ENCODE peak calls at places on chromosomes 1 and 21, in eight cellular contexts. One of them, this sample, is unnamed.

GRCh38 chr21:45413922-45414321 is 9.0 kb downstream of the COL18A1 start:
- DNase-seq in foreskin fibroblast: no peak
- DNase-seq in suprapubic skin: no peak
- DNase-seq in CD8-positive, alpha-beta T cell: no peak
- DNase-seq in astrocyte: no peak
- DNase-seq in ovary: no peak
- DNase-seq in osteoblast: no peak
- DNase-seq in fibroblast of lung: no peak
- DNase-seq in this sample: peak

GRCh38 chr1:22710688-22711024 is at the start of gene EPHB2:
- DNase-seq in astrocyte: no peak
- DNase-seq in osteoblast: peak
- DNase-seq in CD8-positive, alpha-beta T cell: no peak
- DNase-seq in ovary: peak
- DNase-seq in suprapubic skin: no peak
- DNase-seq in fibroblast of lung: peak
- DNase-seq in foreskin fibroblast: peak
- DNase-seq in this sample: peak

GRCh38 chr1:183962903-183963302 is 74.6 kb downstream of the COLGALT2 start:
- DNase-seq in CD8-positive, alpha-beta T cell: no peak
- DNase-seq in ovary: no peak
- DNase-seq in foreskin fibroblast: no peak
- DNase-seq in astrocyte: no peak
- DNase-seq in fibroblast of lung: no peak
- DNase-seq in osteoblast: no peak
- DNase-seq in suprapubic skin: no peak
- DNase-seq in this sample: no peak

GRCh38 chr1:3459940-3460652 is 5.6 kb downstream of the ARHGEF16 start:
- DNase-seq in osteoblast: peak
- DNase-seq in foreskin fibroblast: no peak
- DNase-seq in ovary: no peak
- DNase-seq in CD8-positive, alpha-beta T cell: no peak
- DNase-seq in fibroblast of lung: no peak
- DNase-seq in astrocyte: no peak
- DNase-seq in suprapubic skin: no peak
- DNase-seq in this sample: no peak

GRCh38 chr1:31954607-31955283 is 16.6 kb upstream of the PTP4A2 start:
- DNase-seq in CD8-positive, alpha-beta T cell: no peak
- DNase-seq in osteoblast: peak
- DNase-seq in foreskin fibroblast: peak
- DNase-seq in astrocyte: peak
- DNase-seq in suprapubic skin: peak
- DNase-seq in fibroblast of lung: peak
- DNase-seq in ovary: peak
- DNase-seq in this sample: peak

GRCh38 chr1:152185544-152186391 is 26.7 kb upstream of the RPTN start:
- DNase-seq in ovary: no peak
- DNase-seq in fibroblast of lung: peak
- DNase-seq in osteoblast: peak
- DNase-seq in foreskin fibroblast: peak
- DNase-seq in astrocyte: peak
- DNase-seq in suprapubic skin: no peak
- DNase-seq in CD8-positive, alpha-beta T cell: peak
- DNase-seq in this sample: no peak

GRCh38 chr1:11561740-11562139 is 82.8 kb downstream of the DISP3 start:
- DNase-seq in suprapubic skin: no peak
- DNase-seq in fibroblast of lung: no peak
- DNase-seq in astrocyte: no peak
- DNase-seq in foreskin fibroblast: no peak
- DNase-seq in ovary: no peak
- DNase-seq in osteoblast: no peak
- DNase-seq in CD8-positive, alpha-beta T cell: no peak
- DNase-seq in this sample: no peak

GRCh38 chr1:23210351-23210785 is 6.9 kb downstream of the HTR1D start:
- DNase-seq in suprapubic skin: no peak
- DNase-seq in foreskin fibroblast: no peak
- DNase-seq in CD8-positive, alpha-beta T cell: no peak
- DNase-seq in osteoblast: no peak
- DNase-seq in ovary: no peak
- DNase-seq in astrocyte: no peak
- DNase-seq in fibroblast of lung: no peak
- DNase-seq in this sample: no peak

GRCh38 chr21:42248783-42249597 is 30.1 kb downstream of the ABCG1 start:
- DNase-seq in osteoblast: no peak
- DNase-seq in suprapubic skin: no peak
- DNase-seq in astrocyte: no peak
- DNase-seq in ovary: no peak
- DNase-seq in foreskin fibroblast: no peak
- DNase-seq in fibroblast of lung: no peak
- DNase-seq in CD8-positive, alpha-beta T cell: no peak
- DNase-seq in this sample: no peak

GRCh38 chr21:37402251-37402867 is 35.8 kb downstream of the DYRK1A start:
- DNase-seq in suprapubic skin: no peak
- DNase-seq in osteoblast: peak
- DNase-seq in CD8-positive, alpha-beta T cell: no peak
- DNase-seq in foreskin fibroblast: no peak
- DNase-seq in astrocyte: no peak
- DNase-seq in ovary: no peak
- DNase-seq in fibroblast of lung: no peak
- DNase-seq in this sample: no peak

GRCh38 chr1:201709564-201710295 is 119.2 kb upstream of the IPO9 start:
- DNase-seq in CD8-positive, alpha-beta T cell: peak
- DNase-seq in osteoblast: peak
- DNase-seq in fibroblast of lung: peak
- DNase-seq in ovary: peak
- DNase-seq in astrocyte: peak
- DNase-seq in suprapubic skin: peak
- DNase-seq in foreskin fibroblast: peak
- DNase-seq in this sample: peak

DNA sequence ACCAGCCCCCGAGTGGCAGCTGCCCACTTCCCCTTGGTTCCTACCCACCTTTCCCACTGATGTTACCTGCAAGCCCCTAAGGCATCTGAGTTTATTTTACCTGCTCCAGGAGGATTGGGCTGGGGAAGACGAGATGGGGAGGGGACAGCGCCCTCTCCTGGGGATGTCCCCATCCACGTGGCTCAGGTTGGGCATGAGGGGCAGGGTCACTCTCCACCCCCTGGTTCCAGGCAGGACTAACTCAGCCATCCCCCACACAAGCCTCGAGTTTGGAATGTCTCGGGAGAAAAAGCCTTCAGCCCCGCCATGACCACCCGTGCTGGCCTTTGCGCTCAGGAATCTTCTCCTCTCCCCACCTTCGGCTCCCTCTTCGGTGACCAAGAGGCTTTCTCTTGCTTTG is 90.0 kb downstream of the ARHGEF10L start:
- DNase-seq in foreskin fibroblast: no peak
- DNase-seq in astrocyte: no peak
- DNase-seq in fibroblast of lung: no peak
- DNase-seq in osteoblast: no peak
- DNase-seq in suprapubic skin: no peak
- DNase-seq in CD8-positive, alpha-beta T cell: no peak
- DNase-seq in ovary: no peak
- DNase-seq in this sample: no peak
- H3K4me3 ChIP-seq in foreskin fibroblast: no peak
- H3K4me3 ChIP-seq in astrocyte: no peak
- H3K4me3 ChIP-seq in fibroblast of lung: no peak
- H3K4me3 ChIP-seq in osteoblast: no peak
- H3K4me3 ChIP-seq in suprapubic skin: no peak
- H3K4me3 ChIP-seq in CD8-positive, alpha-beta T cell: no peak
- H3K4me3 ChIP-seq in ovary: no peak
- H3K4me3 ChIP-seq in this sample: no peak

DNA sequence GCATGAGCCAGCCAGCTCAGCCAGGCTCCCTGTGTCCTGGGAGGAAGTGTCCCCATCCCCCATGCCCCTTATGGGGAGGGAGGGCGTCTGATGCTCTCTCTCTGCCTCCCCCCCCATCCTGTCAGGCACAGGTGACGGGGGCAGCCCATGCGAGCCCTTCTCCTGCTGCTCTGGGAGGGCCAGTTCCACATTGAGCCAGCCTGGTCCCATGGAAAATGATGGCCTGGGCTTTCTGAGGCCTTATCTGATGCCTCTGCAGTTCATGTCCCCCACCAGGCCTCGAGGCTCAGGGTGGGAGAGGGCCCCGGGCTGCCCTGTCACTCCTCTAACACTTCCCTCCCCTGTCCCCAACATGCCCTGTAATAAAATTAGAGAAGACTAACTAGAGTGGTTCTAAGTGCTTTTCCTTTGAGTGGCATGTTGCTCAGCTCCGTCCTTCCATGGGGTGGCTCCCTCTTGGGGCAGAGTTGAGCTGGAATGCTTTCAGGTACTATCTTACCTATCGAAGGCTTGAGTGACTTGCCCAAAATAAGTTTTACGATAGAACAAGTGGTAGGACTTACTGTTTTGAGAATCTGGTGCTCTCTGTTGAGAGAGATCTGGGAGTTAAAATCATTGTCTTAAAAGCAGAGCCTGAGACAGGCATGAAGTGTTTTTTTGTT is 1.8 kb upstream of the MTFR1L start:
- DNase-seq in osteoblast: no peak
- DNase-seq in fibroblast of lung: no peak
- DNase-seq in suprapubic skin: no peak
- DNase-seq in ovary: no peak
- DNase-seq in CD8-positive, alpha-beta T cell: no peak
- DNase-seq in astrocyte: no peak
- DNase-seq in foreskin fibroblast: no peak
- DNase-seq in this sample: peak
- TF ChIP-seq CTCF in osteoblast: peak
- TF ChIP-seq CTCF in fibroblast of lung: no peak
- TF ChIP-seq CTCF in suprapubic skin: no peak
- TF ChIP-seq CTCF in ovary: no peak
- TF ChIP-seq CTCF in CD8-positive, alpha-beta T cell: no peak
- TF ChIP-seq CTCF in astrocyte: no peak
- TF ChIP-seq CTCF in foreskin fibroblast: peak
- TF ChIP-seq CTCF in this sample: peak

DNA sequence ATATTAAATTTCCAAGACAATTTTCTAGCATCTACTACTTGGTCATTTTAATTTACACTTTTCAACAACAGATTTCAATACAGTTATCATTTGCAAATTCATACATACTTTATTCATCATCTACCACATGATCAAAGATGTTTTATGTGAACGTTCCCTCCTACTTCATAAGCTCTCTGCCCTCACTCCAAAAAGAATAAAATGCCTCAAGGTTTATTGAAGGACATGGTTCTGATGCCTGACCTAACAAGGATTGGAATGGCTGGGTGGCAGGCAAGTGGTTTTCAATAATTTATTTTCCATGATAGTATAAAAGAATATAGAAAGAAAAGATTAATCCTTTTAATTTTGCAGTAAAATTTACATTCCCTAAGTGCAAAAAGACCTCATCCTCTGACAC is 5.4 kb downstream of the CDKN2C start:
- DNase-seq in osteoblast: no peak
- DNase-seq in astrocyte: no peak
- DNase-seq in CD8-positive, alpha-beta T cell: no peak
- DNase-seq in suprapubic skin: no peak
- DNase-seq in fibroblast of lung: no peak
- DNase-seq in ovary: no peak
- DNase-seq in foreskin fibroblast: no peak
- DNase-seq in this sample: no peak
- H3K4me3 ChIP-seq in osteoblast: no peak
- H3K4me3 ChIP-seq in astrocyte: no peak
- H3K4me3 ChIP-seq in CD8-positive, alpha-beta T cell: no peak
- H3K4me3 ChIP-seq in suprapubic skin: no peak
- H3K4me3 ChIP-seq in fibroblast of lung: no peak
- H3K4me3 ChIP-seq in ovary: no peak
- H3K4me3 ChIP-seq in foreskin fibroblast: no peak
- H3K4me3 ChIP-seq in this sample: no peak

GRCh38 chr1:82091274-82091673 is 290.5 kb downstream of the ADGRL2 start:
- DNase-seq in osteoblast: no peak
- DNase-seq in fibroblast of lung: no peak
- DNase-seq in astrocyte: no peak
- DNase-seq in ovary: no peak
- DNase-seq in foreskin fibroblast: no peak
- DNase-seq in suprapubic skin: no peak
- DNase-seq in CD8-positive, alpha-beta T cell: no peak
- DNase-seq in this sample: no peak
- TF ChIP-seq CTCF in osteoblast: no peak
- TF ChIP-seq CTCF in fibroblast of lung: no peak
- TF ChIP-seq CTCF in astrocyte: no peak
- TF ChIP-seq CTCF in ovary: no peak
- TF ChIP-seq CTCF in foreskin fibroblast: no peak
- TF ChIP-seq CTCF in suprapubic skin: no peak
- TF ChIP-seq CTCF in CD8-positive, alpha-beta T cell: no peak
- TF ChIP-seq CTCF in this sample: no peak

GRCh38 chr1:78880223-78880622 is 126.3 kb downstream of the ADGRL4 start:
- DNase-seq in ovary: no peak
- DNase-seq in CD8-positive, alpha-beta T cell: no peak
- DNase-seq in osteoblast: no peak
- DNase-seq in fibroblast of lung: no peak
- DNase-seq in suprapubic skin: no peak
- DNase-seq in foreskin fibroblast: no peak
- DNase-seq in astrocyte: no peak
- DNase-seq in this sample: no peak

GRCh38 chr1:78887459-78887858 is 119.1 kb downstream of the ADGRL4 start:
- DNase-seq in osteoblast: no peak
- DNase-seq in fibroblast of lung: no peak
- DNase-seq in CD8-positive, alpha-beta T cell: no peak
- DNase-seq in foreskin fibroblast: no peak
- DNase-seq in suprapubic skin: no peak
- DNase-seq in ovary: no peak
- DNase-seq in astrocyte: no peak
- DNase-seq in this sample: no peak

GRCh38 chr1:78884685-78885452 is 121.7 kb downstream of the ADGRL4 start:
- DNase-seq in ovary: no peak
- DNase-seq in CD8-positive, alpha-beta T cell: no peak
- DNase-seq in suprapubic skin: no peak
- DNase-seq in fibroblast of lung: peak
- DNase-seq in foreskin fibroblast: peak
- DNase-seq in astrocyte: peak
- DNase-seq in osteoblast: peak
- DNase-seq in this sample: no peak
- H3K4me3 ChIP-seq in ovary: no peak
- H3K4me3 ChIP-seq in CD8-positive, alpha-beta T cell: no peak
- H3K4me3 ChIP-seq in suprapubic skin: no peak
- H3K4me3 ChIP-seq in fibroblast of lung: no peak
- H3K4me3 ChIP-seq in foreskin fibroblast: no peak
- H3K4me3 ChIP-seq in astrocyte: no peak
- H3K4me3 ChIP-seq in osteoblast: no peak
- H3K4me3 ChIP-seq in this sample: no peak

GRCh38 chr1:93681549-93682412 is at the start of gene BCAR3:
- DNase-seq in ovary: peak
- DNase-seq in fibroblast of lung: peak
- DNase-seq in suprapubic skin: no peak
- DNase-seq in astrocyte: peak
- DNase-seq in osteoblast: peak
- DNase-seq in foreskin fibroblast: peak
- DNase-seq in CD8-positive, alpha-beta T cell: peak
- DNase-seq in this sample: peak
- TF ChIP-seq CTCF in ovary: no peak
- TF ChIP-seq CTCF in fibroblast of lung: peak
- TF ChIP-seq CTCF in suprapubic skin: no peak
- TF ChIP-seq CTCF in astrocyte: no peak
- TF ChIP-seq CTCF in osteoblast: peak
- TF ChIP-seq CTCF in foreskin fibroblast: peak
- TF ChIP-seq CTCF in CD8-positive, alpha-beta T cell: no peak
- TF ChIP-seq CTCF in this sample: peak

GRCh38 chr1:54489627-54490240 is 58.3 kb upstream of the ACOT11 start:
- DNase-seq in fibroblast of lung: no peak
- DNase-seq in osteoblast: no peak
- DNase-seq in astrocyte: no peak
- DNase-seq in ovary: no peak
- DNase-seq in CD8-positive, alpha-beta T cell: no peak
- DNase-seq in foreskin fibroblast: no peak
- DNase-seq in suprapubic skin: no peak
- DNase-seq in this sample: no peak
- H3K4me3 ChIP-seq in fibroblast of lung: peak
- H3K4me3 ChIP-seq in osteoblast: peak
- H3K4me3 ChIP-seq in astrocyte: peak
- H3K4me3 ChIP-seq in ovary: no peak
- H3K4me3 ChIP-seq in CD8-positive, alpha-beta T cell: peak
- H3K4me3 ChIP-seq in foreskin fibroblast: no peak
- H3K4me3 ChIP-seq in suprapubic skin: peak
- H3K4me3 ChIP-seq in this sample: peak

GRCh38 chr1:74771913-74772515 is 39.1 kb downstream of the TYW3 start:
- DNase-seq in astrocyte: peak
- DNase-seq in osteoblast: no peak
- DNase-seq in ovary: no peak
- DNase-seq in fibroblast of lung: peak
- DNase-seq in suprapubic skin: no peak
- DNase-seq in foreskin fibroblast: peak
- DNase-seq in CD8-positive, alpha-beta T cell: no peak
- DNase-seq in this sample: no peak
- TF ChIP-seq CTCF in astrocyte: peak
- TF ChIP-seq CTCF in osteoblast: peak
- TF ChIP-seq CTCF in ovary: peak
- TF ChIP-seq CTCF in fibroblast of lung: peak
- TF ChIP-seq CTCF in suprapubic skin: peak
- TF ChIP-seq CTCF in foreskin fibroblast: peak
- TF ChIP-seq CTCF in CD8-positive, alpha-beta T cell: peak
- TF ChIP-seq CTCF in this sample: peak